ENCODE peak calls at places on chromosomes 7 and 10, in nine cellular contexts. M is GM10248, C is Panc1, B is nephron progenitor cell, R is lower lobe of right lung, P is fibroblast of villous mesenchyme, D is dorsolateral prefrontal cortex, Z is body of pancreas, F is right atrium auricular region. U is an unnamed sample.

GRCh38 chr7:3787717-3788311 is 486.8 kb downstream of the SDK1 start:
- DNase-seq in Z (no peak), D (no peak), F (no peak), M (no peak), C (no peak), R (peak), P (peak), B (peak), U (no peak)

GRCh38 chr7:66221442-66221841 is 16.3 kb downstream of the TPST1 start:
- DNase-seq in D (no peak), C (no peak), R (no peak), Z (no peak), B (no peak), F (no peak), M (no peak), P (no peak), U (no peak)

GRCh38 chr10:48187713-48188541 is 86.6 kb downstream of the FRMPD2 start:
- DNase-seq in C (no peak), B (no peak), D (no peak), P (no peak), Z (no peak), M (no peak), F (no peak), R (no peak), U (no peak)

GRCh38 chr7:82740246-82740848 is 296.8 kb upstream of the CACNA2D1 start:
- DNase-seq in Z (peak), M (no peak), C (peak), D (no peak), F (no peak), B (peak), R (no peak), P (peak), U (peak)

GRCh38 chr7:137606061-137606674 is 240.6 kb downstream of the DGKI start:
- DNase-seq in F (no peak), Z (no peak), R (no peak), P (peak), M (no peak), D (no peak), B (no peak), C (peak), U (no peak)

GRCh38 chr7:102322202-102322715 is 34.0 kb downstream of the SPDYE6 start:
- DNase-seq in B (no peak), M (no peak), F (no peak), P (no peak), Z (no peak), C (no peak), D (no peak), R (no peak), U (no peak)

GRCh38 chr10:17035446-17035845 is 94.2 kb downstream of the CUBN start:
- DNase-seq in C (no peak), D (no peak), Z (no peak), F (no peak), B (no peak), P (peak), M (no peak), R (no peak), U (no peak)

GRCh38 chr10:80454526-80455460 is 683 bp downstream of the TSPAN14 start:
- DNase-seq in D (peak), F (peak), M (peak), B (peak), Z (peak), R (peak), C (no peak), P (no peak), U (peak)

GRCh38 chr10:117684211-117684610 is 141.7 kb downstream of the EMX2 start:
- DNase-seq in R (no peak), M (no peak), F (no peak), P (no peak), C (no peak), Z (no peak), D (no peak), B (no peak), U (no peak)

DNA sequence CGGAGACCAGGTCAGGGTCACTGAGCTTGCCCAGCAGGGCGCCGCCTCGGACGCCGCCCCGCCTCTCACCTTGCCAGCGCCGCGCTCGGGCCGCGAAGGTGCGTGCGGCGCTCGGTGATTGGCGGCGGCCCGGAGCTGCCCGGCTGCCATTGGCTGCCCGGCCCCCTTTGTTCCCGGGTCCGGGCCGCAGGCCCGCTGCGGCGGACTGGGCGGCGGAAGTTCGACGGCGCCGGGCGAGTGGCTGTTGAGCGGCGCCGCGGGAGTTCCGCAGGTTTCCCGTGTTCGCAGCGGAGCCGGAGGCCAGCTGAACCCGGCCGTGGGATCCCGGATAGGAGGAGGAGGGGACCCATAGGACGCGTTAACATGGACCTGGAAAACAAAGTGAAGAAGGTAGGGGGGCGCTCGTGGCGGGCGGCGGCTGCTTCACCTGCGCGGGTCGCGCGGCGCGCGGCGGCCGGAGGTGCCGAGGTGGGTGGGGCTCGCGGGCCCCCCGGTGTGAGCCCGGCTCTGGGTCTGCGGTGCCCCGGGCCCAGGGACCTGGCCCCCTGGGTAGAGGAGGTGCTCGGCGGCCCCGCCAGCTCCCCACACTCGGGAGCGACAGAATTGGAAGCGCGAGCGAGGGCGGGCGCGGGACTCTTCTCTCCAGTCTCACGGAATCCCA is at the start of gene TES:
- DNase-seq in M (peak), D (no peak), P (no peak), C (no peak), B (peak), R (peak), Z (peak), F (no peak), U (peak)
- TF ChIP-seq CTCF in M (no peak), D (no peak), P (no peak), C (peak), B (no peak), R (no peak), Z (no peak), F (no peak), U (no peak)

DNA sequence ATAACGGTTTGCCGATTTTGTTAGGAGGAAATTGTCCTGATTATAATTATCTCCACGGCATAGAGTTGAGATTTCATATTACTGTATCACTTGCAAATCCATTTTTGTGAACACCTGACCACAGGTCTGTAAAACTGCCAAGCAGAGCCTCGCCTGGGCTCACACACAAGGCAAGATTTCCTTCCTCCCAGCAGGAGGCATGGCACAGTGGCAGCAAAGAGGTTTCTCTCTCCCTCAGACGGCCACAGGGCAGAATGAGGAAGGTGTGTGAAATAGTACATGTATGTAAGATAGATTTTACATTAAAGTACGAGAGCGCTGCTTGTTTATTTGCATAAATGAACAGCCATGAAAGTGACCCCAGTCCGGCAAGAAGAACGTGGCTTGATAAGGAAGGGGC is 130.1 kb downstream of the CELF2 start:
- DNase-seq in F (no peak), C (no peak), M (no peak), Z (no peak), R (peak), D (no peak), B (no peak), P (no peak), U (peak)
- TF ChIP-seq CTCF in F (peak), C (no peak), M (no peak), Z (no peak), R (peak), D (no peak), B (no peak), P (no peak), U (no peak)

GRCh38 chr10:69955897-69956832 is 96.5 kb upstream of the MACROH2A2 start:
- DNase-seq in B (no peak), C (no peak), F (no peak), Z (no peak), D (peak), M (peak), P (no peak), R (no peak), U (no peak)

GRCh38 chr10:69959911-69960310 is 92.7 kb upstream of the MACROH2A2 start:
- DNase-seq in D (no peak), B (no peak), P (no peak), F (peak), R (no peak), Z (no peak), M (no peak), C (no peak), U (no peak)

GRCh38 chr10:69956833-69957230 is 95.8 kb upstream of the MACROH2A2 start:
- DNase-seq in B (no peak), C (no peak), P (no peak), Z (no peak), M (peak), F (no peak), R (no peak), D (no peak), U (no peak)

GRCh38 chr10:69957516-69958231 is 95.0 kb upstream of the MACROH2A2 start:
- DNase-seq in Z (no peak), F (no peak), C (no peak), P (no peak), D (no peak), R (no peak), M (no peak), B (no peak), U (no peak)

GRCh38 chr10:69958232-69958902 is 94.3 kb upstream of the MACROH2A2 start:
- DNase-seq in M (peak), D (no peak), Z (peak), F (no peak), P (peak), B (no peak), R (no peak), C (peak), U (peak)
- TF ChIP-seq CTCF in M (peak), D (peak), Z (peak), F (peak), P (peak), B (peak), R (peak), C (peak), U (peak)

DNA sequence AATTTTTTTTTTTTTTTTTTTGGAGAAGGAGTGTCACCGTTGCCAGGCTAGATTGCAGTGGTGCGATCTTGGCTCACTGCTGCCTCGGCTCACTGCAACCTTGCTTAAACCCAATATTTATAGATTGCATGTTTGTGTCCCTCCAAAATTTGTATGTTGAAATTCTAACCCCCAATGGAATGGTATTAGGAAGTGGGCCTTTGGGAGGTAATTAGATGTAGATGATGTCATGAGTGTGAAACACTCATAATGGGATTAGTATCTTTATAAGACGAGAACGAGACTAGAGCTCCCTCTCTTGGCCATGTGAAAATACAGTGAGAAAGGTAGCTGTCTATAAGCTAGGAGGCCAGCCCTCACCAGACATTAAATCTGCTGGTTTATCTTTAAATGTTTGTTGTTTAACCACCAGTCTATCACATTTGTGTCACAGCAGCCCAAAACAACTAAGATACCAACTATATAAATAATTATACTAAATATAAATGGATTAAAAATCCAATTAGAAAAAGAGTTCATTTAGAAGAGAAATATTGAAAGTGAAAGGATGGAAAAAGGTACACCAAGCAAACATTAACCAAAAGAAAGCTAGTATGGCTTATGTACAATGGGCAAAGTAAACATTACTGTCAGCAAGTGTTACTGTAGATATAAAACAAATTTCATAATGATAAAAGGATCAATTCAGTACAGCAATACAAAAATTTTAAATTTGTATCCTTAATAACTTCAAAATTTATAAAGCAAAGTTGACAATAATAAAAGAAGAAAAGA is 9.3 kb downstream of the TCAF1 start:
- DNase-seq in F (no peak), Z (no peak), B (no peak), P (peak), D (no peak), C (no peak), M (no peak), R (no peak), U (no peak)
- TF ChIP-seq CTCF in F (no peak), Z (no peak), B (no peak), P (peak), D (no peak), C (peak), M (peak), R (peak), U (no peak)

GRCh38 chr7:85887133-85887532 is 700.3 kb upstream of the SEMA3D start:
- DNase-seq in Z (no peak), F (no peak), B (no peak), D (no peak), C (no peak), R (no peak), M (no peak), P (no peak), U (no peak)
- TF ChIP-seq CTCF in Z (no peak), F (no peak), B (no peak), D (no peak), C (no peak), R (no peak), M (no peak), P (no peak), U (no peak)

GRCh38 chr7:77913977-77914607 is 115.5 kb downstream of the PHTF2 start:
- DNase-seq in C (no peak), P (no peak), F (no peak), Z (no peak), M (no peak), D (no peak), B (no peak), R (no peak), U (no peak)

GRCh38 chr7:77912293-77912692 is 113.7 kb downstream of the PHTF2 start:
- DNase-seq in F (no peak), B (no peak), R (no peak), P (no peak), D (no peak), M (no peak), C (no peak), Z (no peak), U (no peak)

GRCh38 chr7:77908664-77909063 is 110.1 kb downstream of the PHTF2 start:
- DNase-seq in Z (no peak), B (no peak), F (no peak), P (no peak), C (no peak), R (no peak), D (no peak), M (no peak), U (no peak)

GRCh38 chr7:77907281-77907680 is 108.7 kb downstream of the PHTF2 start:
- DNase-seq in Z (no peak), R (no peak), P (peak), D (no peak), C (no peak), B (no peak), F (no peak), M (no peak), U (no peak)

GRCh38 chr7:77910124-77910523 is 111.6 kb downstream of the PHTF2 start:
- DNase-seq in D (no peak), P (no peak), C (no peak), F (no peak), R (no peak), Z (no peak), M (no peak), B (no peak), U (no peak)
- TF ChIP-seq CTCF in D (no peak), P (no peak), C (peak), F (peak), R (no peak), Z (no peak), M (no peak), B (no peak), U (no peak)

GRCh38 chr7:151032936-151033863 is 5.0 kb downstream of the ABCB8 start:
- DNase-seq in R (no peak), C (no peak), B (no peak), D (no peak), F (no peak), Z (no peak), M (no peak), P (no peak), U (no peak)
- TF ChIP-seq CTCF in R (no peak), C (no peak), B (no peak), D (no peak), F (no peak), Z (no peak), M (no peak), P (no peak), U (no peak)

GRCh38 chr7:157467496-157468212 is 130.8 kb downstream of the DNAJB6 start:
- DNase-seq in B (no peak), M (no peak), Z (no peak), D (no peak), R (no peak), P (no peak), F (peak), C (no peak), U (no peak)

GRCh38 chr7:157465597-157466348 is 129.0 kb downstream of the DNAJB6 start:
- DNase-seq in Z (no peak), F (peak), P (no peak), C (no peak), D (no peak), M (no peak), R (peak), B (no peak), U (no peak)

GRCh38 chr7:157468221-157469111 is 131.7 kb downstream of the DNAJB6 start:
- DNase-seq in F (peak), Z (no peak), B (no peak), P (no peak), R (no peak), D (no peak), C (no peak), M (no peak), U (no peak)

GRCh38 chr7:157464971-157465481 is 128.2 kb downstream of the DNAJB6 start:
- DNase-seq in P (no peak), B (no peak), D (no peak), F (no peak), R (peak), C (no peak), Z (no peak), M (no peak), U (no peak)

GRCh38 chr7:157466473-157467261 is 129.9 kb downstream of the DNAJB6 start:
- DNase-seq in B (no peak), R (peak), F (peak), D (no peak), P (no peak), M (no peak), C (no peak), Z (no peak), U (no peak)
- TF ChIP-seq CTCF in B (peak), R (no peak), F (no peak), D (no peak), P (no peak), M (no peak), C (no peak), Z (no peak), U (no peak)

U was measured in activated CD8-positive, alpha-beta T cell treated with anti-CD3 and anti-CD28 coated beads for 36 hours.